ENCODE peak calls at places on chromosomes 16 and 17, in eight cellular contexts. One of them, this sample, is unnamed.

GRCh38 chr16:57863434-57864160 is 61.3 kb upstream of the KIFC3 start:
- DNase-seq in astrocyte of the spinal cord: peak; percentile 83
- DNase-seq in hepatocyte: peak; percentile 81
- DNase-seq in left ventricle myocardium inferior: peak; percentile 45
- DNase-seq in effector CD4-positive, alpha-beta T cell: no peak
- DNase-seq in renal cortical epithelial cell: peak; percentile 75
- DNase-seq in IMR-90: peak; percentile 79
- DNase-seq in T-helper 1 cell: no peak
- DNase-seq in this sample: peak; percentile 4

GRCh38 chr16:951660-952301 is 19.0 kb downstream of the LMF1 start:
- DNase-seq in astrocyte of the spinal cord: no peak
- DNase-seq in effector CD4-positive, alpha-beta T cell: no peak
- DNase-seq in T-helper 1 cell: no peak
- DNase-seq in hepatocyte: no peak
- DNase-seq in left ventricle myocardium inferior: no peak
- DNase-seq in renal cortical epithelial cell: no peak
- DNase-seq in IMR-90: peak; percentile 70
- DNase-seq in this sample: no peak

GRCh38 chr16:69839240-69839688 is 77.1 kb downstream of the WWP2 start:
- DNase-seq in hepatocyte: no peak
- DNase-seq in T-helper 1 cell: no peak
- DNase-seq in astrocyte of the spinal cord: no peak
- DNase-seq in IMR-90: no peak
- DNase-seq in left ventricle myocardium inferior: no peak
- DNase-seq in effector CD4-positive, alpha-beta T cell: no peak
- DNase-seq in renal cortical epithelial cell: peak; percentile 50
- DNase-seq in this sample: no peak

GRCh38 chr16:3101018-3101840 is 2.1 kb upstream of the ZSCAN10 start:
- DNase-seq in left ventricle myocardium inferior: no peak
- DNase-seq in renal cortical epithelial cell: no peak
- DNase-seq in astrocyte of the spinal cord: no peak
- DNase-seq in effector CD4-positive, alpha-beta T cell: peak; percentile 38
- DNase-seq in T-helper 1 cell: no peak
- DNase-seq in hepatocyte: peak; percentile 68
- DNase-seq in IMR-90: no peak
- DNase-seq in this sample: peak; percentile 67

GRCh38 chr16:10988164-10988803 is 43.9 kb downstream of the CLEC16A start:
- DNase-seq in effector CD4-positive, alpha-beta T cell: no peak
- DNase-seq in renal cortical epithelial cell: no peak
- DNase-seq in hepatocyte: no peak
- DNase-seq in T-helper 1 cell: no peak
- DNase-seq in left ventricle myocardium inferior: no peak
- DNase-seq in astrocyte of the spinal cord: no peak
- DNase-seq in IMR-90: no peak
- DNase-seq in this sample: no peak

GRCh38 chr16:24871891-24872290 is 26.1 kb downstream of the SLC5A11 start:
- DNase-seq in IMR-90: no peak
- DNase-seq in renal cortical epithelial cell: no peak
- DNase-seq in effector CD4-positive, alpha-beta T cell: no peak
- DNase-seq in left ventricle myocardium inferior: no peak
- DNase-seq in T-helper 1 cell: no peak
- DNase-seq in astrocyte of the spinal cord: no peak
- DNase-seq in hepatocyte: no peak
- DNase-seq in this sample: no peak

GRCh38 chr17:72502940-72503341 is 382.1 kb downstream of the SOX9 start:
- DNase-seq in effector CD4-positive, alpha-beta T cell: no peak
- DNase-seq in left ventricle myocardium inferior: no peak
- DNase-seq in astrocyte of the spinal cord: no peak
- DNase-seq in renal cortical epithelial cell: no peak
- DNase-seq in IMR-90: peak; percentile 24
- DNase-seq in hepatocyte: no peak
- DNase-seq in T-helper 1 cell: no peak
- DNase-seq in this sample: no peak

GRCh38 chr17:29002811-29003210 is 3.0 kb downstream of the SEZ6 start:
- DNase-seq in astrocyte of the spinal cord: no peak
- DNase-seq in renal cortical epithelial cell: no peak
- DNase-seq in hepatocyte: no peak
- DNase-seq in IMR-90: no peak
- DNase-seq in left ventricle myocardium inferior: no peak
- DNase-seq in T-helper 1 cell: no peak
- DNase-seq in effector CD4-positive, alpha-beta T cell: no peak
- DNase-seq in this sample: no peak

GRCh38 chr17:42403150-42403549 is 14.9 kb upstream of the STAT3 start:
- DNase-seq in astrocyte of the spinal cord: no peak
- DNase-seq in left ventricle myocardium inferior: no peak
- DNase-seq in hepatocyte: peak; percentile 48
- DNase-seq in renal cortical epithelial cell: no peak
- DNase-seq in T-helper 1 cell: no peak
- DNase-seq in effector CD4-positive, alpha-beta T cell: peak; percentile 11
- DNase-seq in IMR-90: no peak
- DNase-seq in this sample: peak; percentile 32

GRCh38 chr17:81166033-81166472 is at the start of gene AATK:
- DNase-seq in effector CD4-positive, alpha-beta T cell: no peak
- DNase-seq in left ventricle myocardium inferior: no peak
- DNase-seq in hepatocyte: peak; percentile 53
- DNase-seq in IMR-90: no peak
- DNase-seq in astrocyte of the spinal cord: no peak
- DNase-seq in renal cortical epithelial cell: no peak
- DNase-seq in T-helper 1 cell: no peak
- DNase-seq in this sample: no peak

GRCh38 chr16:86653289-86654006 is 75.1 kb downstream of the FOXL1 start:
- DNase-seq in left ventricle myocardium inferior: no peak
- DNase-seq in effector CD4-positive, alpha-beta T cell: no peak
- DNase-seq in astrocyte of the spinal cord: peak; percentile 40
- DNase-seq in hepatocyte: no peak
- DNase-seq in IMR-90: peak; percentile 16
- DNase-seq in renal cortical epithelial cell: no peak
- DNase-seq in T-helper 1 cell: no peak
- DNase-seq in this sample: no peak

GRCh38 chr16:73361061-73361460 is 313.1 kb upstream of the ZFHX3 start:
- DNase-seq in effector CD4-positive, alpha-beta T cell: no peak
- DNase-seq in hepatocyte: no peak
- DNase-seq in IMR-90: no peak
- DNase-seq in left ventricle myocardium inferior: no peak
- DNase-seq in astrocyte of the spinal cord: no peak
- DNase-seq in renal cortical epithelial cell: no peak
- DNase-seq in T-helper 1 cell: no peak
- DNase-seq in this sample: no peak

GRCh38 chr16:12158428-12158827 is 181.9 kb downstream of the SNX29 start:
- DNase-seq in astrocyte of the spinal cord: peak; percentile 90
- DNase-seq in renal cortical epithelial cell: peak; percentile 95
- DNase-seq in T-helper 1 cell: no peak
- DNase-seq in IMR-90: peak; percentile 88
- DNase-seq in left ventricle myocardium inferior: no peak
- DNase-seq in effector CD4-positive, alpha-beta T cell: no peak
- DNase-seq in hepatocyte: no peak
- DNase-seq in this sample: no peak

GRCh38 chr17:80253631-80254395 is 6.8 kb upstream of the RNF213 start:
- DNase-seq in T-helper 1 cell: no peak
- DNase-seq in hepatocyte: no peak
- DNase-seq in renal cortical epithelial cell: peak; percentile 56
- DNase-seq in IMR-90: no peak
- DNase-seq in effector CD4-positive, alpha-beta T cell: no peak
- DNase-seq in left ventricle myocardium inferior: no peak
- DNase-seq in astrocyte of the spinal cord: no peak
- DNase-seq in this sample: no peak

GRCh38 chr17:72466606-72467005 is 345.8 kb downstream of the SOX9 start:
- DNase-seq in astrocyte of the spinal cord: no peak
- DNase-seq in hepatocyte: no peak
- DNase-seq in effector CD4-positive, alpha-beta T cell: no peak
- DNase-seq in T-helper 1 cell: no peak
- DNase-seq in IMR-90: no peak
- DNase-seq in renal cortical epithelial cell: no peak
- DNase-seq in left ventricle myocardium inferior: no peak
- DNase-seq in this sample: no peak

GRCh38 chr16:80107900-80108299 is 432.9 kb upstream of the DYNLRB2 start:
- DNase-seq in renal cortical epithelial cell: no peak
- DNase-seq in T-helper 1 cell: no peak
- DNase-seq in left ventricle myocardium inferior: no peak
- DNase-seq in effector CD4-positive, alpha-beta T cell: no peak
- DNase-seq in astrocyte of the spinal cord: peak; percentile 15
- DNase-seq in hepatocyte: no peak
- DNase-seq in IMR-90: no peak
- DNase-seq in this sample: no peak

GRCh38 chr17:51683291-51683690 is 422.9 kb downstream of the UTP18 start:
- DNase-seq in T-helper 1 cell: no peak
- DNase-seq in astrocyte of the spinal cord: no peak
- DNase-seq in effector CD4-positive, alpha-beta T cell: no peak
- DNase-seq in hepatocyte: no peak
- DNase-seq in left ventricle myocardium inferior: no peak
- DNase-seq in renal cortical epithelial cell: no peak
- DNase-seq in IMR-90: no peak
- DNase-seq in this sample: no peak

GRCh38 chr16:1475552-1476114 is 805 bp upstream of the CLCN7 start:
- DNase-seq in T-helper 1 cell: no peak
- DNase-seq in renal cortical epithelial cell: no peak
- DNase-seq in astrocyte of the spinal cord: no peak
- DNase-seq in left ventricle myocardium inferior: no peak
- DNase-seq in effector CD4-positive, alpha-beta T cell: no peak
- DNase-seq in hepatocyte: no peak
- DNase-seq in IMR-90: no peak
- DNase-seq in this sample: no peak